ENCODE peak calls at places on chromosomes 12 and 14, in six cellular contexts. N, S, X, F, Y and A are unnamed samples. For H3K4me1 and H3K36me3, the result is how much of the 10 kb centered on the place peaks cover.

GRCh38 chr12:98823012-98823411 is 177.9 kb downstream of the APAF1 start:
- DNase-seq in N (no peak), S (no peak), X (no peak), F (no peak), Y (no peak), A (no peak)

GRCh38 chr14:94571950-94572349 is 9.3 kb upstream of the SERPINA5 start:
- DNase-seq in N (no peak), S (no peak), X (no peak), F (no peak), Y (no peak), A (peak)

GRCh38 chr14:72715215-72715909 is 178.5 kb downstream of the DPF3 start:
- DNase-seq in N (no peak), S (no peak), X (peak), F (no peak), Y (peak), A (no peak)

GRCh38 chr12:116666305-116666673 is 71.6 kb downstream of the SPRING1 start:
- DNase-seq in N (no peak), S (no peak), X (no peak), F (no peak), Y (no peak), A (no peak)

GRCh38 chr14:68239988-68240387 is 420.4 kb downstream of the RAD51B start:
- DNase-seq in N (no peak), S (no peak), X (no peak), F (no peak), Y (no peak), A (no peak)

GRCh38 chr14:65361920-65362319 is 50.6 kb upstream of the FUT8 start:
- DNase-seq in N (no peak), S (peak), X (no peak), F (no peak), Y (peak), A (peak)

GRCh38 chr14:33118653-33119052 is 180.0 kb downstream of the NPAS3 start:
- DNase-seq in N (no peak), S (no peak), X (no peak), F (no peak), Y (no peak), A (no peak)

GRCh38 chr14:22388669-22389625 is 200.1 kb downstream of the DAD1 start:
- DNase-seq in N (no peak), S (no peak), X (no peak), F (no peak), Y (no peak), A (peak)

GRCh38 chr14:105397350-105397931 is 897 bp upstream of the TEX22 start:
- DNase-seq in N (no peak), S (peak), X (peak), F (no peak), Y (peak), A (no peak)

GRCh38 chr12:44285321-44285720 is 449.4 kb downstream of the TMEM117 start:
- DNase-seq in N (no peak), S (no peak), X (no peak), F (no peak), Y (no peak), A (no peak)

GRCh38 chr12:108597559-108598471 is at the start of gene TMEM119:
- DNase-seq in N (no peak), S (no peak), X (peak), F (peak), Y (peak), A (peak)

GRCh38 chr12:19190292-19191031 is 60.9 kb downstream of the PLEKHA5 start:
- DNase-seq in N (no peak), S (no peak), X (no peak), F (no peak), Y (no peak), A (peak)

GRCh38 chr12:89345830-89346740 is 6.2 kb downstream of the DUSP6 start:
- DNase-seq in N (peak), S (peak), X (peak), F (peak), Y (peak), A (peak)

GRCh38 chr14:55122441-55122986 is 6.5 kb upstream of the LGALS3 start:
- DNase-seq in N (no peak), S (no peak), X (peak), F (no peak), Y (no peak), A (peak)

GRCh38 chr14:97178781-97179180 is 381.6 kb downstream of the VRK1 start:
- DNase-seq in N (no peak), S (no peak), X (no peak), F (no peak), Y (no peak), A (no peak)

GRCh38 chr14:35789651-35790050 is 19.4 kb downstream of the RALGAPA1 start:
- DNase-seq in N (no peak), S (no peak), X (no peak), F (no peak), Y (no peak), A (no peak)

GRCh38 chr14:76656592-76656991 is 104.7 kb upstream of the VASH1 start:
- DNase-seq in N (no peak), S (no peak), X (no peak), F (no peak), Y (no peak), A (no peak)

GRCh38 chr12:45912774-45913173 is 77.6 kb downstream of the SCAF11 start:
- DNase-seq in N (no peak), S (no peak), X (no peak), F (no peak), Y (no peak), A (no peak)

GRCh38 chr12:100058482-100059029 is 73.8 kb upstream of the ANKS1B start:
- DNase-seq in N (no peak), S (no peak), X (no peak), F (no peak), Y (no peak), A (peak)

GRCh38 chr14:75418779-75419768 is 8.7 kb upstream of the JDP2 start:
- DNase-seq in N (no peak), S (no peak), X (peak), F (peak), Y (no peak), A (no peak)

GRCh38 chr12:130194154-130194553 is 31.9 kb downstream of the FZD10 start:
- DNase-seq in N (no peak), S (no peak), X (no peak), F (no peak), Y (no peak), A (no peak)

GRCh38 chr14:52079239-52079956 is 10.5 kb upstream of the NID2 start:
- DNase-seq in N (no peak), S (no peak), X (no peak), F (no peak), Y (no peak), A (peak)

GRCh38 chr12:46160081-46160980 is 108.5 kb downstream of the SLC38A1 start:
- DNase-seq in N (no peak), S (peak), X (no peak), F (no peak), Y (peak), A (peak)

GRCh38 chr12:63857771-63858670 is 13.5 kb downstream of the SRGAP1 start:
- DNase-seq in N (no peak), S (no peak), X (no peak), F (no peak), Y (no peak), A (no peak)

GRCh38 chr12:24394246-24394645 is 444.8 kb upstream of the SOX5 start:
- DNase-seq in N (no peak), S (no peak), X (no peak), F (no peak), Y (no peak), A (no peak)

GRCh38 chr12:3200779-3201738 is 123.9 kb downstream of the TSPAN9 start:
- DNase-seq in N (no peak), S (no peak), X (no peak), F (no peak), Y (no peak), A (peak)

GRCh38 chr12:49017764-49018281 is 753 bp downstream of the PRKAG1 start:
- DNase-seq in N (peak), S (peak), X (no peak), F (peak), Y (peak), A (no peak)

GRCh38 chr12:129467749-129468148 is 436.1 kb downstream of the TMEM132D start:
- DNase-seq in N (no peak), S (no peak), X (no peak), F (no peak), Y (no peak), A (no peak)

GRCh38 chr14:86961106-86961716 is 1031.8 kb downstream of the GALC start:
- DNase-seq in N (no peak), S (no peak), X (no peak), F (no peak), Y (no peak), A (peak)

GRCh38 chr12:26318661-26319068 is 123.3 kb downstream of the SSPN start:
- DNase-seq in N (no peak), S (peak), X (peak), F (peak), Y (peak), A (peak)

GRCh38 chr14:62066304-62066703 is 304.1 kb downstream of the SNAPC1 start:
- DNase-seq in N (no peak), S (no peak), X (no peak), F (no peak), Y (no peak), A (no peak)

GRCh38 chr12:131759176-131759575 is 48.3 kb downstream of the SFSWAP start:
- DNase-seq in N (no peak), S (no peak), X (no peak), F (no peak), Y (no peak), A (no peak)

DNA sequence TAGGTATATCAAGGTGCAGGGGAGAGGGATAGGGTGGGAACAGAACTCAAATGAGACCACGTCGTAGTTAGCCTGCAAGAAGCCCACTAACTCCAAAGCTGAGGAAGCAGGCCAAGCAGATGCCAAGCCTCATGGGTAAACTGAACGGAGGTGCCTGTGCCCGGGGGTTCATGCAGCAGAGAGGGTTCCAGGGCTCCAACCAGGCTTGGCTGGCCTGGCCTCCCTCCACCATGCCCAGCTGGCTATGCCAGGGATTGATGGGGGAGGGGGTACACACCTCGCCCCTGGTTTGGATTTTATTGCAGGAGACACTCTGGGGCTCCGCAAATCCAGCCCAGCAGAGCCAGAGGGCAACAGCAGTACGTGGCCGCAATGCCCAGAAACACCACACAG is 27.3 kb downstream of the PXN start:
- DNase-seq in N (no peak), S (no peak), X (no peak), F (no peak), Y (no peak), A (no peak)
- H3K4me1 ChIP-seq in N (half or more), S (under half), X (half or more), F (under half), Y (half or more), A (half or more)

DNA sequence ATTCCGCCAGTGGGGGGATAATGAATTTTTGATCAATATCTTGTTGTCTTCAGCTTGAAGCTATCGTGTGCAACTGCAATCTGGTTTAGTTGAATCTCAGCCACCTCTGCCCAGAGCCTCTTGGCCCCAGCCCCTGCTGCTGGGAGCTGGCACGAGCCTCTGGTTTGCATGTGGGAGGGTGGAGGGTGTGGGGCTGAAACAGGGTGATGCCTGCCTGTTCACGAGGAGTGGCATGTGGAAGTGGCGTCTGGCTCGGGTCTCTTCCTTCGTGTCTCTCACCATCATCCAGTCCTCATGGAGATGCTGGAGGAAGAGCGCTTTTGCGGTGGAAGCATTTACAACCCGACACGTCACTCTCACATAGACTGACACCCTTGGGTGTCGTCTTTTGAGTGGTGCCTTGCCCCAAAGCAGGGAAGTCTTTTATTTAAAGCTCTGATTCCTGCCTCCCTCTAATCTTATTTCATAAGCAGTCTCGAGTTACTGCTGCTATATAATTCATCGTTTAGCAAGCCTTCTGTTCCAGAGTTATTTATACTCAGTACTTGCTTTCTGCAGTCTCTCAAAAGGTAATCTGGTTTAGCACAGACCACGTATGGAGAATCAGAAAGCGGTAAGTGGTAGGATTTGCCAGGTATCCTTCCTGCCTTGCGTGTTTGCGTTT is 64.5 kb downstream of the AACS start:
- DNase-seq in N (no peak), S (no peak), X (peak), F (no peak), Y (no peak), A (no peak)
- H3K4me3 ChIP-seq in N (no peak), S (no peak), X (no peak), F (no peak), Y (no peak), A (no peak)

GRCh38 chr12:125017801-125018200 is 24.4 kb downstream of the BRI3BP start:
- DNase-seq in N (no peak), S (no peak), X (no peak), F (no peak), Y (no peak), A (no peak)

GRCh38 chr12:125013816-125014442 is 20.5 kb downstream of the BRI3BP start:
- DNase-seq in N (no peak), S (peak), X (no peak), F (no peak), Y (no peak), A (no peak)

GRCh38 chr12:125015680-125016310 is 22.4 kb downstream of the BRI3BP start:
- DNase-seq in N (no peak), S (peak), X (no peak), F (no peak), Y (no peak), A (no peak)

GRCh38 chr12:125018356-125018755 is 24.9 kb downstream of the BRI3BP start:
- DNase-seq in N (no peak), S (no peak), X (no peak), F (no peak), Y (no peak), A (no peak)

DNA sequence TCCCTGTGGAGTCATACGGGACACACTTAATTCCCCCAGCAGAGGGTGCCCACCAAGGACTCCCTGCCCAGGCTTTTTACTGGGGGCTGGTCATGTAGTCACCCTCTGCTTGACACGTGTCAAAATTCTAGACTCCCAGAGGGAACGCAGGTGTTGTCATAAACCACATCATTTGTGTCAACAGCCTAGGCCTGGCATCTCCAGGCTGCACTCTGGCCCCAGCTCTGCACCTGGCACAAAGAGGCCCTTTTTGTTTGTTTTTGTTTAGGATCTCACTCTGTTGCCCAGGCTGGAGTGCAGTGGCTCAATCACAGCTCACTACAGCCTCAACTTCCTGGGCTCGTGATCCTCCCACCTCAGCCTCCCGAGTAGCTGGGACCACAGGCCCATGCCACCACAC is 21.1 kb downstream of the BRI3BP start:
- DNase-seq in N (no peak), S (no peak), X (no peak), F (no peak), Y (no peak), A (no peak)
- H3K36me3 ChIP-seq in N (under half), S (under half), X (under half), F (half or more), Y (under half), A (under half)

GRCh38 chr12:76083246-76083735 is 1.2 kb downstream of the NAP1L1 start:
- DNase-seq in N (no peak), S (no peak), X (no peak), F (no peak), Y (no peak), A (peak)
- H3K4me1 ChIP-seq in N (under half), S (under half), X (under half), F (half or more), Y (under half), A (under half)